ENCODE peak calls at places on chromosomes 11 and 22, in seven cellular contexts. S is heart left ventricle; J is adipocyte; A is cardiac muscle cell; Y is neuronal stem cell; T is CD4-positive, alpha-beta memory T cell; V is colonic mucosa. C is an unnamed sample.

GRCh38 chr22:17109976-17110375 is 11.2 kb downstream of the TMEM121B start:
- DNase-seq in A (no peak), T (no peak), V (no peak), Y (no peak), S (no peak), J (no peak), C (no peak)

GRCh38 chr22:43008921-43009320 is 6.0 kb downstream of the PACSIN2 start:
- DNase-seq in A (no peak), Y (no peak), V (no peak), S (no peak), J (no peak), T (no peak), C (no peak)

GRCh38 chr11:68942751-68943271 is 38.0 kb downstream of the MRGPRD start:
- DNase-seq in S (peak; percentile 27), Y (no peak), J (peak; percentile 11), A (peak; percentile 41), T (no peak), V (no peak), C (no peak)

GRCh38 chr11:73854680-73855079 is 22.0 kb downstream of the COA4 start:
- DNase-seq in S (no peak), V (no peak), Y (no peak), A (no peak), J (peak; percentile 7), T (no peak), C (no peak)

GRCh38 chr22:44395116-44396005 is 82.6 kb upstream of the SHISAL1 start:
- DNase-seq in T (no peak), A (no peak), S (peak; percentile 44), J (no peak), Y (no peak), V (no peak), C (no peak)

GRCh38 chr11:79440451-79441158 is at the start of gene TENM4:
- DNase-seq in T (no peak), S (peak; percentile 68), J (peak; percentile 78), A (peak; percentile 73), V (peak; percentile 35), Y (peak; percentile 67), C (no peak)

GRCh38 chr11:110093407-110094297 is 460 bp downstream of the ZC3H12C start:
- DNase-seq in Y (peak; percentile 39), T (no peak), S (peak; percentile 80), J (peak; percentile 81), A (peak; percentile 77), V (peak; percentile 54), C (peak; percentile 84)

GRCh38 chr11:76102772-76103171 is 103.5 kb downstream of the WNT11 start:
- DNase-seq in J (no peak), V (peak; percentile 33), A (peak; percentile 78), T (no peak), Y (no peak), S (no peak), C (no peak)

GRCh38 chr22:30310881-30311771 is 15.6 kb downstream of the TBC1D10A start:
- DNase-seq in V (peak; percentile 83), A (peak; percentile 75), T (no peak), J (peak; percentile 79), Y (no peak), S (peak; percentile 80), C (no peak)

GRCh38 chr11:35951659-35952058 is 7.8 kb downstream of the LDLRAD3 start:
- DNase-seq in T (no peak), V (no peak), A (no peak), S (no peak), Y (no peak), J (no peak), C (no peak)

GRCh38 chr11:118194835-118195627 is 18.6 kb upstream of the SCN2B start:
- DNase-seq in Y (no peak), J (peak; percentile 80), S (peak; percentile 71), T (no peak), V (peak; percentile 91), A (peak; percentile 84), C (peak; percentile 93)

GRCh38 chr11:46247090-46247489 is 30.4 kb upstream of the CREB3L1 start:
- DNase-seq in Y (no peak), S (no peak), V (no peak), J (peak; percentile 49), A (peak; percentile 44), T (no peak), C (no peak)

GRCh38 chr11:12174145-12175143 is 64.1 kb downstream of the MICAL2 start:
- DNase-seq in T (no peak), S (no peak), Y (no peak), A (peak; percentile 39), V (no peak), J (peak; percentile 50), C (no peak)

GRCh38 chr11:1193326-1194230 is 29.3 kb upstream of the MUC5B start:
- DNase-seq in S (peak; percentile 56), J (no peak), A (no peak), Y (no peak), V (no peak), T (no peak), C (peak; percentile 55)

GRCh38 chr11:122642472-122642922 is 13.0 kb upstream of the UBASH3B start:
- DNase-seq in V (no peak), J (peak; percentile 79), T (no peak), S (no peak), Y (no peak), A (peak; percentile 69), C (peak; percentile 66)

GRCh38 chr11:20114588-20114987 is 45.7 kb downstream of the DBX1 start:
- DNase-seq in J (no peak), V (no peak), A (no peak), T (no peak), Y (no peak), S (no peak), C (no peak)

GRCh38 chr11:33701302-33701701 is 676 bp upstream of the C11orf91 start:
- DNase-seq in A (peak; percentile 52), S (no peak), Y (no peak), J (no peak), V (no peak), T (no peak), C (no peak)

GRCh38 chr11:75259711-75260110 is 19.1 kb downstream of the TPBGL start:
- DNase-seq in T (no peak), J (no peak), V (no peak), Y (no peak), S (no peak), A (no peak), C (no peak)

GRCh38 chr11:118878187-118878586 is 5.5 kb upstream of the CXCR5 start:
- DNase-seq in V (no peak), S (no peak), J (no peak), Y (no peak), T (peak; percentile 57), A (no peak), C (no peak)

GRCh38 chr11:26149585-26149984 is 182.3 kb upstream of the ANO3 start:
- DNase-seq in S (peak; percentile 31), Y (no peak), T (no peak), V (no peak), A (no peak), J (no peak), C (no peak)

GRCh38 chr11:28366549-28367341 is 258.6 kb downstream of the METTL15 start:
- DNase-seq in Y (no peak), A (peak; percentile 95), T (no peak), S (no peak), J (peak; percentile 77), V (no peak), C (no peak)

GRCh38 chr11:37748641-37749040 is 1150.6 kb upstream of the RAG2 start:
- DNase-seq in S (no peak), J (no peak), Y (no peak), T (no peak), A (no peak), V (no peak), C (no peak)

GRCh38 chr11:8906629-8907028 is 4.4 kb upstream of the AKIP1 start:
- DNase-seq in A (peak; percentile 37), S (no peak), J (peak; percentile 74), V (no peak), T (no peak), Y (no peak), C (no peak)

GRCh38 chr22:17501679-17502285 is 61.5 kb upstream of the SLC25A18 start:
- DNase-seq in A (peak; percentile 85), V (peak; percentile 29), Y (peak; percentile 42), S (no peak), T (peak; percentile 62), J (peak; percentile 82), C (no peak)

GRCh38 chr22:35835998-35836691 is 118.5 kb downstream of the APOL5 start:
- DNase-seq in Y (peak; percentile 39), V (peak; percentile 76), S (peak; percentile 55), T (no peak), A (peak; percentile 91), J (peak; percentile 88), C (peak; percentile 61)

GRCh38 chr11:2462092-2462985 is 17.5 kb downstream of the KCNQ1 start:
- DNase-seq in V (no peak), A (no peak), J (no peak), T (no peak), Y (no peak), S (no peak), C (no peak)
- H3K4me1 ChIP-seq in V (peaks cover 10% of the 10 kb centered on the region), A (peaks cover 40% of the 10 kb centered on the region), J (no peaks in the 10 kb centered on the region), T (peaks cover 26% of the 10 kb centered on the region), Y (peaks cover 6% of the 10 kb centered on the region), S (peaks cover 85% of the 10 kb centered on the region), C (peaks cover 6% of the 10 kb centered on the region)

DNA sequence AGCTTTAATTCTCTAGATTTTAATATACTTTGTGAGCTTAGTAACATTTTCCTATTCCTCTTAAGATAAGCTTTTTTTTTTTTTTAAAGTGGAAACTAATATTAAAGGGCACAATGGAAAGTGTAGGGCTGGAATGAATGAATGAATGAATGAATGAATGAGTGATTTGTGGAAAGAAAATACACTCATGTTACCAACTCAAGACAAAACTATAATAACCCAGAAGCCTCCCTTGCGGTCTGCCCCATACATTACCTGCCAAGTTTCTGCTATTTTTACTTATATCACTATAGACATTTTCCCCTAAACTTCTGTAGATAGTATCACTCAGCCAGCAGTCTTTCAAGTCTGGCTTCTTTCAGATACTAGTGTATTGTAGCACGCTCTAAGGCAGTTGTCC is 932.1 kb downstream of the TBC1D22A start:
- DNase-seq in T (no peak), V (no peak), J (no peak), A (no peak), S (no peak), Y (no peak), C (no peak)
- H3K9me3 ChIP-seq in T (no peaks in the 10 kb centered on the region), V (no peaks in the 10 kb centered on the region), J (no peaks in the 10 kb centered on the region), A (no peaks in the 10 kb centered on the region), S (no peaks in the 10 kb centered on the region), Y (no peaks in the 10 kb centered on the region), C (no peaks in the 10 kb centered on the region)

GRCh38 chr11:64856382-64857227 is 12.2 kb upstream of the CDC42BPG start:
- DNase-seq in T (no peak), J (peak; percentile 81), V (peak; percentile 45), S (no peak), A (peak; percentile 62), Y (no peak), C (peak; percentile 47)

GRCh38 chr11:64855596-64856304 is 11.3 kb upstream of the CDC42BPG start:
- DNase-seq in V (no peak), T (no peak), J (no peak), A (no peak), S (no peak), Y (no peak), C (no peak)

GRCh38 chr11:64853709-64854108 is 9.3 kb upstream of the CDC42BPG start:
- DNase-seq in J (no peak), A (no peak), S (no peak), T (peak; percentile 61), V (no peak), Y (no peak), C (no peak)

GRCh38 chr11:64854157-64854533 is 9.7 kb upstream of the CDC42BPG start:
- DNase-seq in S (no peak), J (no peak), Y (no peak), V (no peak), A (no peak), T (no peak), C (no peak)

GRCh38 chr11:64854534-64855502 is 10.4 kb upstream of the CDC42BPG start:
- DNase-seq in S (peak; percentile 87), J (peak; percentile 90), Y (no peak), A (peak; percentile 87), V (peak; percentile 89), T (peak; percentile 40), C (peak; percentile 79)
- H3K4me1 ChIP-seq in S (peaks cover 95% of the 10 kb centered on the region), J (peaks cover 31% of the 10 kb centered on the region), Y (peaks cover 2% of the 10 kb centered on the region), A (no peaks in the 10 kb centered on the region), V (peaks cover 39% of the 10 kb centered on the region), T (peaks cover 96% of the 10 kb centered on the region), C (peaks cover 39% of the 10 kb centered on the region)

GRCh38 chr22:47601666-47602065 is 839.2 kb downstream of the TBC1D22A start:
- DNase-seq in S (no peak), V (no peak), Y (no peak), J (no peak), T (no peak), A (no peak), C (no peak)
- H3K9me3 ChIP-seq in S (no peaks in the 10 kb centered on the region), V (no peaks in the 10 kb centered on the region), Y (peaks cover 10% of the 10 kb centered on the region), J (peaks cover 2% of the 10 kb centered on the region), T (no peaks in the 10 kb centered on the region), A (no peaks in the 10 kb centered on the region), C (no peaks in the 10 kb centered on the region)

C was measured in Caco-2.